ENCODE peak calls at places on chromosomes 1 and 21, in seven cellular contexts. S is HepG2, V is H1, N is SK-N-SH, M is HCT116, H is K562, G is GM12878. Z is an unnamed sample.
A peak's percentile ranks its signal among the peaks of the same experiment; 100 is the strongest.

GRCh38 chr1:226064816-226065248 is 2.3 kb downstream of the H3-3A start:
- DNase-seq in S (peak; percentile 56), V (no peak), N (peak; percentile 39), M (no peak), H (peak; percentile 58), G (no peak), Z (peak; percentile 81)

GRCh38 chr1:208004851-208005250 is 93.9 kb upstream of the CD34 start:
- DNase-seq in S (no peak), V (no peak), N (no peak), M (no peak), H (no peak), G (no peak), Z (no peak)

GRCh38 chr1:22077728-22078127 is 25.2 kb downstream of the CDC42 start:
- DNase-seq in S (no peak), V (no peak), N (no peak), M (no peak), H (no peak), G (no peak), Z (no peak)

GRCh38 chr1:88529581-88529980 is 154.5 kb upstream of the PKN2 start:
- DNase-seq in S (no peak), V (no peak), N (no peak), M (no peak), H (no peak), G (no peak), Z (no peak)

GRCh38 chr21:17002628-17003027 is 510.2 kb upstream of the CXADR start:
- DNase-seq in S (no peak), V (no peak), N (no peak), M (no peak), H (no peak), G (no peak), Z (no peak)

GRCh38 chr1:12572506-12572905 is 45.5 kb downstream of the DHRS3 start:
- DNase-seq in S (no peak), V (no peak), N (no peak), M (no peak), H (no peak), G (no peak), Z (no peak)

GRCh38 chr21:29018540-29018939 is 609 bp downstream of the RWDD2B start:
- DNase-seq in S (no peak), V (no peak), N (peak; percentile 35), M (no peak), H (peak; percentile 29), G (no peak), Z (no peak)

GRCh38 chr1:117572546-117572945 is 33.3 kb upstream of the TENT5C start:
- DNase-seq in S (no peak), V (no peak), N (no peak), M (no peak), H (no peak), G (no peak), Z (no peak)

GRCh38 chr1:75136921-75137641 is 2.9 kb downstream of the LHX8 start:
- DNase-seq in S (no peak), V (peak; percentile 63), N (no peak), M (no peak), H (no peak), G (no peak), Z (no peak)

GRCh38 chr1:115826642-115827041 is 14.3 kb downstream of the NHLH2 start:
- DNase-seq in S (no peak), V (no peak), N (no peak), M (no peak), H (no peak), G (no peak), Z (no peak)

GRCh38 chr21:45386728-45387371 is 18.1 kb upstream of the COL18A1 start:
- DNase-seq in S (no peak), V (no peak), N (peak; percentile 61), M (no peak), H (peak; percentile 46), G (no peak), Z (no peak)

GRCh38 chr1:204630460-204630905 is 55.1 kb downstream of the LRRN2 start:
- DNase-seq in S (no peak), V (no peak), N (peak; percentile 71), M (no peak), H (peak; percentile 74), G (no peak), Z (no peak)

GRCh38 chr1:45516465-45516864 is 5.2 kb downstream of the PRDX1 start:
- DNase-seq in S (no peak), V (no peak), N (no peak), M (no peak), H (no peak), G (no peak), Z (no peak)

GRCh38 chr21:45019076-45019886 is 55.1 kb upstream of the ADARB1 start:
- DNase-seq in S (no peak), V (no peak), N (peak; percentile 74), M (no peak), H (no peak), G (no peak), Z (no peak)

GRCh38 chr21:28633803-28634572 is 358.7 kb downstream of the LTN1 start:
- DNase-seq in S (no peak), V (no peak), N (no peak), M (no peak), H (no peak), G (no peak), Z (no peak)

GRCh38 chr1:192639607-192640368 is 3.8 kb downstream of the RGS13 start:
- DNase-seq in S (no peak), V (no peak), N (no peak), M (peak; percentile 7), H (no peak), G (peak; percentile 51), Z (no peak)

DNA sequence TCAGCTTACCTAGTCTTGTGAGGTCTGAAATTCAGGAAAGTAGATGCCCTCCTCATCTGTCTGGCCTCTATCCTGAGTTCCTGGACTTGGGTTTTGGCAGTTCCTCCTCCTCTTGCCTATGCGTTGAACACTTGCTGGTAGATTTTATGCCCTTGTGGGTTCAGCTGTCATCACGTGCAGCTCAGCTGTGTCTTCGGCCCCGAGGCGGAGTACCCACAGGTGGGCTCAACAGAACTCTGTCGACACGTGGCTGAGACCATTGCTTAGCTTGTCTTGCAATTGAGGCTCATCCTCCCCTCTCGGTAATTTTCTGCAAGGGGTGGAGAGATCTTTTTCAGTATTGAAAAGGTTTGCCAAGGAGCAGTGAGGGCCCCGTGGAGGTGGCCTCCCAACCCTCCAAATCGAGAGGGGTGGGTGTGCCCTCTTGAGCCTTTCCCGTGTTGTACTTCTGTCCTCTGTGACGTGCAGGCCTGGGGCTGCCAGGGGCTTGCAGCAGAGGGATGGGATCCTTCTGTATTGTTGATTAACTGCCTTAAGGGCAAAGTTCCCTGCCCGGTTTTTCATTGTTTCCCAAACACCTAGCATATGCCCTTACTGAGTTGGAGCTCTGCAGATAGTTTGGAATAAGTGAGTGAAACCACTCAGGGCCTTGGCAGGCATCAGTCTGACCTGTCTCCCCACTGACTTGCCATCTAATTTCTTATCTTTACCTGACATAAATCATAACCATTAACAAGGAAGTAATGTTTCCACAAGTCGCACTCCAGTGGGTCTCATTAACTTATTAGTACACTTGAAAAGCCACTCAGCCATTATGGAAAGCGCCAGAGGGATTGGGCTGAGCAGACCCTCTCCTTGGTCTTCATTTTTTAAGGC is 2.9 kb downstream of the CENPS start:
- DNase-seq in S (no peak), V (no peak), N (no peak), M (no peak), H (no peak), G (no peak), Z (no peak)
- TF ChIP-seq JUND in S (no peak), V (no peak), N (no peak), M (no peak), H (no peak), G (no peak), Z (no peak)

GRCh38 chr21:24895885-24896734 is 711.2 kb downstream of the MRPL39 start:
- DNase-seq in S (no peak), V (peak; percentile 48), N (peak; percentile 1), M (no peak), H (no peak), G (peak; percentile 49), Z (peak; percentile 56)

GRCh38 chr21:24899138-24899537 is 708.1 kb downstream of the MRPL39 start:
- DNase-seq in S (no peak), V (no peak), N (no peak), M (no peak), H (no peak), G (peak; percentile 16), Z (no peak)

GRCh38 chr21:24896735-24897124 is 710.6 kb downstream of the MRPL39 start:
- DNase-seq in S (no peak), V (no peak), N (no peak), M (no peak), H (no peak), G (no peak), Z (no peak)

GRCh38 chr21:24894324-24894723 is 713.0 kb downstream of the MRPL39 start:
- DNase-seq in S (no peak), V (no peak), N (no peak), M (no peak), H (no peak), G (no peak), Z (no peak)

DNA sequence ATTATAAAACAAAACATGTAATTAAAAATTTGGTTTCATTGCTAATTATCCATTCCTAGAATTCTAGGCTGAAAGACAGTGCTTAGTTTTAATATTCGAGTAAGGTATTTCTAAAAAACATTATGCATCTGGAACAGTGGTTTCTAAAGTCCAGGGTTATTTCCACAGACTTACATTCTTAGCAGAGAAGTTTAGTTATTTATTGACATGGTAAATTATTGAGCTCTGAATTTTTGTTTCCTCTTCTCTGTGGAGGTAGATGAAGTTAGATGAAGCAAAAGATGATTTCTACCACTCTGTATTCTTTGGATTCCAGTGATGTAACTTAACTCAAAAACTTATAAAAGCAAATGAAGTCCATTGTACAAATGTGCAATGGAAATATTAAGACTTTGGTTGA is 709.4 kb downstream of the MRPL39 start:
- DNase-seq in S (no peak), V (no peak), N (no peak), M (no peak), H (no peak), G (no peak), Z (no peak)
- TF ChIP-seq JUND in S (no peak), V (no peak), N (no peak), M (no peak), H (no peak), G (no peak), Z (no peak)

GRCh38 chr1:213327318-213327667 is 276.3 kb downstream of the RPS6KC1 start:
- DNase-seq in S (no peak), V (no peak), N (no peak), M (no peak), H (no peak), G (no peak), Z (no peak)
- TF ChIP-seq JUND in S (no peak), V (no peak), N (peak; percentile 5), M (no peak), H (no peak), G (no peak), Z (no peak)

GRCh38 chr1:227790868-227791267 is 24.6 kb upstream of the PRSS38 start:
- DNase-seq in S (no peak), V (no peak), N (no peak), M (no peak), H (no peak), G (no peak), Z (no peak)

GRCh38 chr1:227787513-227788278 is 27.8 kb upstream of the PRSS38 start:
- DNase-seq in S (peak; percentile 74), V (peak; percentile 91), N (peak; percentile 95), M (peak; percentile 95), H (peak; percentile 98), G (peak; percentile 88), Z (peak; percentile 99)

GRCh38 chr1:227789881-227790400 is 25.5 kb upstream of the PRSS38 start:
- DNase-seq in S (no peak), V (peak; percentile 39), N (no peak), M (no peak), H (no peak), G (no peak), Z (no peak)

GRCh38 chr1:227788279-227789041 is 27.0 kb upstream of the PRSS38 start:
- DNase-seq in S (peak; percentile 29), V (peak; percentile 94), N (no peak), M (peak; percentile 38), H (no peak), G (no peak), Z (no peak)

GRCh38 chr1:227789042-227789880 is 26.2 kb upstream of the PRSS38 start:
- DNase-seq in S (no peak), V (peak; percentile 56), N (peak; percentile 66), M (no peak), H (no peak), G (no peak), Z (no peak)
- TF ChIP-seq JUND in S (no peak), V (no peak), N (no peak), M (no peak), H (no peak), G (no peak), Z (no peak)

Z was measured in T47D.